ENCODE peak calls at places on chromosomes 3 and 15, in six cellular contexts. S, B, W, U, C and J are unnamed samples.

GRCh38 chr3:45509038-45509767 is 85.3 kb upstream of the LIMD1 start:
- DNase-seq in W (peak; percentile 83), S (peak; percentile 85), B (peak; percentile 98), U (peak; percentile 98), C (no peak), J (no peak)

GRCh38 chr3:109773006-109773405 is 435.7 kb upstream of the DPPA4 start:
- DNase-seq in U (no peak), B (no peak), S (no peak), C (no peak), W (no peak), J (no peak)

GRCh38 chr15:98668566-98669308 is 20.4 kb downstream of the IGF1R start:
- DNase-seq in U (no peak), W (no peak), S (no peak), C (no peak), B (no peak), J (no peak)

GRCh38 chr3:42345811-42346210 is 64.6 kb downstream of the LYZL4 start:
- DNase-seq in U (no peak), B (no peak), S (no peak), W (no peak), C (no peak), J (no peak)

GRCh38 chr3:112126501-112126900 is 6.5 kb downstream of the GCSAM start:
- DNase-seq in B (no peak), C (no peak), W (no peak), S (no peak), U (no peak), J (no peak)

GRCh38 chr3:54841461-54841860 is 86.4 kb downstream of the LRTM1 start:
- DNase-seq in W (no peak), S (no peak), U (no peak), B (no peak), C (no peak), J (no peak)

GRCh38 chr15:77797270-77797669 is 164.6 kb upstream of the LINGO1 start:
- DNase-seq in B (no peak), C (no peak), W (no peak), S (no peak), U (no peak), J (no peak)

GRCh38 chr15:31412824-31413223 is 86.2 kb downstream of the KLF13 start:
- DNase-seq in U (no peak), S (no peak), W (no peak), C (no peak), B (no peak), J (no peak)

GRCh38 chr3:54621181-54621580 is 306.7 kb downstream of the LRTM1 start:
- DNase-seq in S (no peak), W (no peak), U (peak; percentile 59), C (no peak), B (no peak), J (no peak)

GRCh38 chr3:125375950-125376679 is 990 bp upstream of the ZNF148 start:
- DNase-seq in W (no peak), C (no peak), B (no peak), U (no peak), S (no peak), J (peak; percentile 28)

GRCh38 chr15:62452016-62452415 is 286.9 kb upstream of the C2CD4B start:
- DNase-seq in W (no peak), B (no peak), C (no peak), U (no peak), S (no peak), J (no peak)

GRCh38 chr3:195221876-195222617 is 48.9 kb downstream of the XXYLT1 start:
- DNase-seq in C (no peak), U (no peak), S (no peak), B (no peak), W (no peak), J (no peak)

GRCh38 chr3:147493666-147494065 is 84.5 kb downstream of the ZIC1 start:
- DNase-seq in W (no peak), U (no peak), B (no peak), S (no peak), C (no peak), J (no peak)

GRCh38 chr15:31004220-31004733 is 12.8 kb upstream of the MTMR10 start:
- DNase-seq in S (no peak), U (no peak), C (no peak), W (no peak), B (no peak), J (no peak)